ENCODE peak calls at places on chromosome X, in nine cellular contexts. G is brain microvascular endothelial cell; K is activated CD4-positive, alpha-beta T cell treated with anti-CD3 and anti-CD28 coated beads for 48 hours; C is HAP-1; T is IMR-90; Z is LHCN-M2; Y is NCI-H1092 treated with DMSO at 0.1 percent for 48 hours; E is activated T-helper 1 cell treated with Interleukin-2 at 50 U/mL for 16 hours; Q is activated CD8-positive, alpha-beta memory T cell treated with anti-CD3 and anti-CD28 coated beads for 48 hours. N is an unnamed sample.

GRCh38 chrX:11382935-11383334 is 89.7 kb downstream of the AMELX start:
- DNase-seq in G (no peak), E (no peak), C (no peak), K (no peak), Z (no peak), Y (no peak), Q (no peak), T (no peak), N (no peak)

GRCh38 chrX:1824855-1825254 is 210.0 kb downstream of the ASMT start:
- DNase-seq in Z (no peak), K (no peak), G (no peak), T (no peak), Y (no peak), Q (no peak), E (no peak), C (no peak), N (no peak)

GRCh38 chrX:17413228-17413627 is 38.2 kb downstream of the NHS start:
- DNase-seq in E (no peak), K (no peak), T (peak), C (no peak), Z (peak), Q (no peak), G (no peak), Y (no peak), N (no peak)

GRCh38 chrX:20362268-20363002 is 95.7 kb upstream of the RPS6KA3 start:
- DNase-seq in Y (peak), G (peak), Q (no peak), Z (peak), C (no peak), T (peak), K (no peak), E (no peak), N (no peak)

GRCh38 chrX:1743105-1743504 is 128.2 kb downstream of the ASMT start:
- DNase-seq in Z (no peak), T (no peak), G (no peak), E (no peak), Y (no peak), C (no peak), Q (no peak), K (no peak), N (no peak)

GRCh38 chrX:78643874-78644273 is 15.3 kb downstream of the RTL3 start:
- DNase-seq in C (no peak), Q (no peak), T (no peak), E (no peak), Y (no peak), G (no peak), Z (no peak), K (no peak), N (no peak)

GRCh38 chrX:19188566-19188965 is 66.3 kb upstream of the ADGRG2 start:
- DNase-seq in G (no peak), Y (no peak), Q (no peak), E (no peak), Z (no peak), K (no peak), T (no peak), C (peak), N (no peak)

GRCh38 chrX:68511255-68511654 is 12.4 kb downstream of the YIPF6 start:
- DNase-seq in Z (peak), Q (no peak), Y (peak), T (peak), K (peak), G (peak), C (peak), E (no peak), N (no peak)

GRCh38 chrX:146173742-146174141 is 356.1 kb downstream of the SLITRK2 start:
- DNase-seq in T (no peak), Q (no peak), E (no peak), G (no peak), C (no peak), Y (no peak), Z (no peak), K (no peak), N (no peak)

GRCh38 chrX:102708900-102709299 is 3.3 kb upstream of the GPRASP2 start:
- DNase-seq in Y (no peak), G (no peak), Q (no peak), Z (no peak), C (peak), E (no peak), T (no peak), K (no peak), N (no peak)